ENCODE peak calls at places on chromosomes 13 and 19, in four cellular contexts. R is tibial nerve, Y is H1, B is left lung. X is an unnamed sample.

GRCh38 chr13:51006067-51006800 is 96.6 kb downstream of the RNASEH2B start:
- DNase-seq in R (no peak), Y (no peak), B (no peak), X (no peak)

GRCh38 chr13:36766295-36766694 is 52.7 kb upstream of the RFXAP start:
- DNase-seq in R (no peak), Y (no peak), B (peak; percentile 39), X (no peak)

GRCh38 chr19:37926255-37926654 is 19.2 kb downstream of the SIPA1L3 start:
- DNase-seq in R (no peak), Y (no peak), B (no peak), X (no peak)

GRCh38 chr13:80655778-80656518 is 315.0 kb upstream of the SPRY2 start:
- DNase-seq in R (no peak), Y (no peak), B (no peak), X (no peak)

GRCh38 chr19:48370955-48371354 is 6.8 kb downstream of the SYNGR4 start:
- DNase-seq in R (no peak), Y (no peak), B (no peak), X (no peak)

GRCh38 chr13:103788061-103788652 is 721.9 kb upstream of the SLC10A2 start:
- DNase-seq in R (no peak), Y (no peak), B (no peak), X (no peak)

GRCh38 chr19:14146789-14147216 is 10.4 kb upstream of the ASF1B start:
- DNase-seq in R (no peak), Y (no peak), B (no peak), X (no peak)

GRCh38 chr13:101065314-101065713 is 351.0 kb downstream of the NALCN start:
- DNase-seq in R (peak; percentile 9), Y (no peak), B (no peak), X (no peak)

GRCh38 chr19:16608290-16608704 is 19.7 kb downstream of the MED26 start:
- DNase-seq in R (peak; percentile 84), Y (no peak), B (no peak), X (peak; percentile 66)

GRCh38 chr13:50250403-50250802 is 235.2 kb downstream of the KCNRG start:
- DNase-seq in R (no peak), Y (no peak), B (no peak), X (no peak)

GRCh38 chr19:10290439-10290875 is 705 bp downstream of the ICAM5 start:
- DNase-seq in R (no peak), Y (peak; percentile 81), B (no peak), X (no peak)

GRCh38 chr13:75636339-75637095 is 387 bp downstream of the LMO7 start:
- DNase-seq in R (peak; percentile 6), Y (peak; percentile 76), B (peak; percentile 39), X (no peak)

GRCh38 chr19:17391371-17392151 is 2.4 kb downstream of the CCDC194 start:
- DNase-seq in R (no peak), Y (peak; percentile 57), B (no peak), X (no peak)

GRCh38 chr19:13169769-13170168 is 19.6 kb downstream of the IER2 start:
- DNase-seq in R (no peak), Y (no peak), B (no peak), X (no peak)

GRCh38 chr13:102018716-102019115 is 383.1 kb downstream of the FGF14 start:
- DNase-seq in R (no peak), Y (no peak), B (no peak), X (no peak)

GRCh38 chr19:14514215-14514871 is 3.9 kb downstream of the DNAJB1 start:
- DNase-seq in R (no peak), Y (no peak), B (no peak), X (no peak)

GRCh38 chr19:6672693-6673290 is 2.8 kb upstream of the TNFSF14 start:
- DNase-seq in R (no peak), Y (no peak), B (no peak), X (no peak)

GRCh38 chr19:6677495-6677894 is 7.5 kb upstream of the TNFSF14 start:
- DNase-seq in R (no peak), Y (no peak), B (no peak), X (no peak)

GRCh38 chr19:6671960-6672359 is 2.0 kb upstream of the TNFSF14 start:
- DNase-seq in R (no peak), Y (no peak), B (no peak), X (no peak)

GRCh38 chr19:6676288-6676687 is 6.3 kb upstream of the TNFSF14 start:
- DNase-seq in R (no peak), Y (no peak), B (no peak), X (no peak)

DNA sequence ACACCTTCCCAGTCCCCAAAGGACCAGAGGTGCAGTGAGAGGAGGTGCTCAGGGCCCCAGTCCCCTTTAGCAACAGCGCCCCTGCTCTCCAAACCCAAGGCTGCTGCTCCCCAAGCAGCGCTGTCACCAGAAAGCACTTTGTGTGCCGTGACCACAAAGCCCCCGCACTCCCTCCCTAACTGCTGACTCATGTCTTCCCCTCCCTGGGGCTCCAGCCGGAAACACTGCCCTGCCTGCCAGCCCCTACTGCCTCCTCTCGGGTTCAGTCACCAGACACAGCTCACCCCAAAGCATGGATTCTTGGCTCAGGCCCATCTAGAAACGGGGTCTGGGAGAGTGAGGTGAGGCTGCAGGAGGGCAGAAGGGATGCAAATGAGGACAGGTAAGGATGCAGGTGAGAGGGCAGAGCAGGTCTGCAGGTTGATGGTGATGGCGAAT is 4.9 kb upstream of the TNFSF14 start:
- DNase-seq in R (peak; percentile 28), Y (peak; percentile 68), B (peak; percentile 84), X (peak; percentile 46)
- H3K4me3 ChIP-seq in R (no peak overlapping the region), Y (peak overlapping the region; percentile 16), B (no peak overlapping the region), X (no peak overlapping the region)

DNA sequence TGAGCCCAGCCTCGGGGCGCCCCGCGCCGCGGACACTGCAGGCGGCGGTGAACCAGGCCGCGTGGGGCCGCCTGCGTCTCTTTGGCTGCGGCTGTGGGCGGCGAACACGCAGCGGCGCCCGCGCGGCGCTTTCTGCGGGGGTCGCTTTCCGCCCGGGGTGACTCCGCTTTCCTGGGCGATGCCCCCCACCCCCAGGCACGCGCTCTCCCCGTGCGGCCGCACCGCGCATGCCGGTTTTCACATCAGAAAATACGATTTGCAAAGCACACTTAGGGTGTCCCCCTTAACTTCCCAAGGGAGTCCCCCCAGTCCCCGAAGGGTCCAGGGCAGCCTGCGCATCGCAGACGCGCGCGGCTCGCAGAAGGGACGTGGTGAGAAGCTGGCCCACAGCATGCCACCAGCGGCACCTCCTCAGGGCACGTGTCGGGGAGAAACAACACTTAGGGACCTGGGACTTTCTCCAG is 5.3 kb downstream of the F7 start:
- DNase-seq in R (no peak), Y (no peak), B (no peak), X (no peak)
- H3K4me3 ChIP-seq in R (no peak overlapping the region), Y (peak overlapping the region; percentile 28), B (peak overlapping the region; percentile 17), X (no peak overlapping the region)

GRCh38 chr19:40278361-40279045 is 6.6 kb downstream of the AKT2 start:
- DNase-seq in R (no peak), Y (no peak), B (no peak), X (no peak)
- H3K4me3 ChIP-seq in R (peak overlapping the region; percentile 9), Y (no peak overlapping the region), B (no peak overlapping the region), X (no peak overlapping the region)

DNA sequence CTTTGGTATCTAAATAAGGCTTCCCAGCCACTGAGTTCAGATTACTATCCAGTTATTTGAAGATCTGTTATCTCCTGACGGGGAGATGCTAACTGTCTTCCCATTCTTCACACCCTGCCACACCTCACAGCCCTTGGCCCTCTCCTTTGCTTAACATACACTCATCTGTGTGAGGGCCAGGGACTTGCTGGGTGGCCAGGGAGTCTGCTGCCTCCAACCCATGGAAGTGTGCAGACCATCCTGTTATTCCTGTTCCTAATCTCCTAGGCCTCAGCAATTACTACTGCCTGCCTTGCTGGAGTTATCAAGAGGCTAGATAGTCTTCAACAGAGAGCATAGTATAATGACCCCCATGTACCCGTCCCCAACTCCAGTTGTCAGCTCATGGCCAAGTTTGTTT is 36.2 kb upstream of the GTF3A start:
- DNase-seq in R (no peak), Y (no peak), B (no peak), X (no peak)
- H3K4me3 ChIP-seq in R (no peak overlapping the region), Y (no peak overlapping the region), B (no peak overlapping the region), X (no peak overlapping the region)

GRCh38 chr19:44758596-44758995 is 10.1 kb downstream of the BCL3 start:
- DNase-seq in R (no peak), Y (peak; percentile 78), B (no peak), X (no peak)
- H3K4me3 ChIP-seq in R (peak overlapping the region; percentile 37), Y (peak overlapping the region; percentile 48), B (peak overlapping the region; percentile 11), X (peak overlapping the region; percentile 61)

GRCh38 chr19:34904846-34905527 is 21.7 kb upstream of the ZNF30 start:
- DNase-seq in R (no peak), Y (peak; percentile 73), B (no peak), X (no peak)

GRCh38 chr19:34900245-34900644 is 26.5 kb upstream of the ZNF30 start:
- DNase-seq in R (no peak), Y (no peak), B (no peak), X (no peak)

GRCh38 chr19:34904521-34904845 is 22.2 kb upstream of the ZNF30 start:
- DNase-seq in R (no peak), Y (no peak), B (no peak), X (no peak)
- H3K4me3 ChIP-seq in R (no peak overlapping the region), Y (peak overlapping the region; percentile 38), B (no peak overlapping the region), X (no peak overlapping the region)

GRCh38 chr19:3366761-3367571 is 583 bp downstream of the NFIC start:
- DNase-seq in R (no peak), Y (peak; percentile 77), B (peak; percentile 70), X (no peak)

GRCh38 chr19:3366104-3366760 is at the start of gene NFIC:
- DNase-seq in R (peak; percentile 83), Y (no peak), B (peak; percentile 85), X (no peak)

GRCh38 chr19:3368441-3368795 is 2.0 kb downstream of the NFIC start:
- DNase-seq in R (no peak), Y (no peak), B (no peak), X (no peak)

GRCh38 chr19:3368848-3369336 is 2.5 kb downstream of the NFIC start:
- DNase-seq in R (no peak), Y (no peak), B (no peak), X (no peak)

GRCh38 chr19:3367572-3368440 is 1.4 kb downstream of the NFIC start:
- DNase-seq in R (no peak), Y (no peak), B (no peak), X (no peak)
- H3K4me3 ChIP-seq in R (peak overlapping the region; percentile 99), Y (no peak overlapping the region), B (peak overlapping the region; percentile 94), X (peak overlapping the region; percentile 82)

X was measured in HFF-Myc.